ENCODE peak calls at places on chromosomes 3 and 15, in six cellular contexts. Y is esophagus muscularis mucosa, E is tibial artery, A is body of pancreas, L is adipocyte, K is stomach. J is an unnamed sample.

GRCh38 chr3:53795176-53795575 is 51.0 kb downstream of the CHDH start:
- DNase-seq in L (no peak), A (no peak), Y (no peak), E (no peak), K (no peak), J (no peak)

GRCh38 chr15:45186771-45187577 is 792 bp downstream of the SHF start:
- DNase-seq in A (no peak), K (no peak), L (peak; percentile 32), Y (no peak), E (no peak), J (no peak)

GRCh38 chr15:100284701-100285100 is 57.1 kb downstream of the ADAMTS17 start:
- DNase-seq in A (peak; percentile 67), Y (peak; percentile 94), L (no peak), E (no peak), K (peak; percentile 36), J (no peak)

GRCh38 chr3:35141406-35141805 is 497.9 kb upstream of the ARPP21 start:
- DNase-seq in L (no peak), E (no peak), Y (no peak), K (no peak), A (no peak), J (no peak)

GRCh38 chr3:84965141-84965540 is 6.4 kb downstream of the CADM2 start:
- DNase-seq in L (no peak), Y (no peak), E (no peak), A (no peak), K (no peak), J (no peak)

GRCh38 chr15:50828610-50829206 is 63.2 kb upstream of the SPPL2A start:
- DNase-seq in E (no peak), A (no peak), L (peak; percentile 86), K (no peak), Y (no peak), J (no peak)

GRCh38 chr3:123194552-123194951 is 7.2 kb upstream of the SEC22A start:
- DNase-seq in Y (no peak), A (no peak), K (peak; percentile 51), E (no peak), L (no peak), J (no peak)

GRCh38 chr15:28123408-28124023 is 24.4 kb upstream of the OCA2 start:
- DNase-seq in E (peak; percentile 83), L (peak; percentile 86), K (peak; percentile 77), Y (no peak), A (peak; percentile 85), J (no peak)

GRCh38 chr3:123383101-123384053 is 65.5 kb downstream of the ADCY5 start:
- DNase-seq in A (no peak), E (no peak), L (peak; percentile 48), Y (no peak), K (no peak), J (no peak)

GRCh38 chr15:46710561-46710960 is 1006.7 kb upstream of the SEMA6D start:
- DNase-seq in E (no peak), Y (no peak), A (no peak), K (no peak), L (no peak), J (no peak)

GRCh38 chr15:99315636-99316035 is 64.4 kb downstream of the LRRC28 start:
- DNase-seq in E (no peak), L (no peak), Y (no peak), A (no peak), K (no peak), J (no peak)

GRCh38 chr3:72487946-72488735 is 360.1 kb downstream of the SHQ1 start:
- DNase-seq in A (no peak), Y (no peak), K (no peak), E (no peak), L (peak; percentile 67), J (no peak)

GRCh38 chr3:50562866-50563265 is 4.7 kb downstream of the C3orf18 start:
- DNase-seq in A (no peak), E (no peak), Y (no peak), K (no peak), L (peak; percentile 68), J (no peak)

GRCh38 chr3:26049956-26050355 is 260.1 kb downstream of the OXSM start:
- DNase-seq in E (no peak), A (no peak), K (no peak), L (no peak), Y (no peak), J (no peak)

GRCh38 chr3:26712211-26713026 is 89.8 kb downstream of the LRRC3B start:
- DNase-seq in K (no peak), A (no peak), Y (no peak), E (no peak), L (peak; percentile 40), J (no peak)

GRCh38 chr3:159884661-159885402 is 103.8 kb upstream of the IL12A start:
- DNase-seq in Y (peak; percentile 37), K (no peak), A (no peak), E (no peak), L (peak; percentile 76), J (no peak)

GRCh38 chr3:60855250-60855649 is 396.0 kb downstream of the FHIT start:
- DNase-seq in L (no peak), Y (no peak), E (no peak), A (no peak), K (no peak), J (no peak)

GRCh38 chr15:89783861-89784685 is 7.9 kb downstream of the MESP2 start:
- DNase-seq in L (no peak), Y (no peak), A (no peak), K (no peak), E (no peak), J (no peak)

GRCh38 chr3:47658444-47658843 is 79.8 kb upstream of the CSPG5 start:
- DNase-seq in Y (no peak), L (no peak), E (no peak), A (no peak), K (no peak), J (no peak)

GRCh38 chr3:57622362-57622761 is 25.2 kb upstream of the ARF4 start:
- DNase-seq in L (no peak), K (no peak), Y (no peak), A (no peak), E (no peak), J (no peak)

GRCh38 chr3:109731639-109732473 is 394.5 kb upstream of the DPPA4 start:
- DNase-seq in A (peak; percentile 59), E (no peak), L (peak; percentile 86), Y (no peak), K (peak; percentile 53), J (no peak)

GRCh38 chr15:56383011-56383410 is 17.8 kb downstream of the TEX9 start:
- DNase-seq in A (no peak), K (no peak), L (no peak), E (no peak), Y (no peak), J (no peak)

GRCh38 chr3:188712257-188712924 is 459.4 kb upstream of the TPRG1 start:
- DNase-seq in E (no peak), Y (no peak), A (no peak), K (no peak), L (peak; percentile 68), J (no peak)

GRCh38 chr15:87944051-87944450 is 312.5 kb downstream of the NTRK3 start:
- DNase-seq in K (no peak), E (no peak), L (no peak), Y (no peak), A (no peak), J (no peak)

GRCh38 chr3:25453521-25454410 is 25.7 kb downstream of the RARB start:
- DNase-seq in E (no peak), Y (no peak), K (no peak), L (peak; percentile 93), A (no peak), J (no peak)

GRCh38 chr3:182787302-182788036 is 5.8 kb upstream of the ATP11B start:
- DNase-seq in L (peak; percentile 42), K (no peak), A (no peak), E (no peak), Y (no peak), J (no peak)

GRCh38 chr3:147654827-147655226 is 245.7 kb downstream of the ZIC1 start:
- DNase-seq in L (no peak), A (no peak), K (no peak), E (no peak), Y (no peak), J (no peak)

GRCh38 chr15:54045397-54045796 is 67.2 kb downstream of the UNC13C start:
- DNase-seq in E (no peak), Y (no peak), L (no peak), A (no peak), K (no peak), J (no peak)

GRCh38 chr15:50353251-50353998 is 1.6 kb downstream of the GABPB1 start:
- DNase-seq in L (peak; percentile 92), K (no peak), A (no peak), E (no peak), Y (no peak), J (no peak)

GRCh38 chr3:66693461-66693912 is 192.7 kb upstream of the LRIG1 start:
- DNase-seq in Y (no peak), A (peak; percentile 71), E (no peak), K (peak; percentile 32), L (peak; percentile 19), J (no peak)

DNA sequence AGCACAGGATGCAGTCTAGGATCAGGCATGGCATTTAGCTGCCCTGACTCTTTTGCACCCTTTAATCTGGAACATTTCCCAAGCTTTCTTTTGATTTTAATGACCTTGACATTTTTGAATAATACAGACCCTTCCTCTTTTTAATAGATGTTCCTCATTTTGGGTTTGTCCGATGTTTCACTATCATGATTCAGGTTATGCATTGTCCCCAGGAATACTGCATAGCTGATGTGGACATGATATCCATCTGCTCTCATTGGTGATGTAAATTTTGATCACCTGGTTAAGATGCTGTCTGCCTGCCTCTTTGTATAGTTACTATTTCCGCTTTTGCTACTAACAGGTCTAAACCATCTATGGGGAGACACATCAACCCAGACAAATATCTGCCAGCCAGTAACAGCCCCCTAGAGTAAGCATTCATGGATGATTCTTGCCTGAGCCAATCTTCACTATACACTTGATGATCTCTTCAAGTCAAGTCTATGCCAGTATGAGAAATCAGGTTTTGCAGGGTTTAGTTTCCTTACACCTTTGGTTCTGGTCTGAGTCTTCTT is 50.6 kb upstream of the ULK4 start:
- DNase-seq in L (no peak), E (no peak), A (no peak), K (no peak), Y (no peak), J (no peak)
- H3K4me3 ChIP-seq in L (peak overlapping the region; percentile 87), E (peak overlapping the region; percentile 73), A (no peak overlapping the region), K (peak overlapping the region; percentile 92), Y (no peak overlapping the region), J (peak overlapping the region; percentile 97)

GRCh38 chr15:52670087-52670486 is 9.1 kb downstream of the ATOSA start:
- DNase-seq in K (no peak), E (no peak), L (no peak), Y (no peak), A (no peak), J (no peak)
- H3K4me1 ChIP-seq in K (peaks cover 30% of the 10 kb centered on the region), E (peaks cover 38% of the 10 kb centered on the region), L (peaks cover 24% of the 10 kb centered on the region), Y (peaks cover 17% of the 10 kb centered on the region), A (peaks cover 44% of the 10 kb centered on the region), J (peaks cover 36% of the 10 kb centered on the region)

GRCh38 chr3:56468184-56469106 is at the start of gene ERC2:
- DNase-seq in L (peak; percentile 38), A (peak; percentile 52), K (peak; percentile 41), Y (no peak), E (no peak), J (no peak)
- H3K4me3 ChIP-seq in L (peak within 1 kb of the TSS; percentile 61), A (peak within 1 kb of the TSS; percentile 65), K (peak within 1 kb of the TSS; percentile 54), Y (peak within 1 kb of the TSS; percentile 48), E (peak within 1 kb of the TSS; percentile 56), J (peak within 1 kb of the TSS; percentile 53)

DNA sequence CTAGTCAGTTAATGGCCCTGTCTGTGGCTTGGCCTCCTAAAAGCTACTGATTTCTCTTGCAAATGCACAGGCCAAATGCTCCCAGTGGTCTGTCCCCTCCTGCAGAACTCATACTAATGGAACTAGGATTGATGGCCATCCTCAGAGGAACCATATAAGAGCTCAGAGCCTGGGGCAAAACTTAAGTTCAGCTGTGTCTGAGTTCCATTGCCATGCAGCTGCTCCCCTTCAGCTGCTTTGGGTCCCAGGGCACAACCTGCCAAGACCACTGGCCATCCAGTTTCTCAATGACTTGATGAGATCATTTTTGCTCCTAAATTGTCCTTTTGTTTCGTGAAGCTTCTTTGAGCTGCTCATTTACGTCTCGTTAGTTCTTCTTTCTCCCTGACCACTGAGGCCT is 529.5 kb upstream of the TBL1XR1 start:
- DNase-seq in E (no peak), Y (no peak), K (no peak), A (no peak), L (no peak), J (no peak)
- H3K4me1 ChIP-seq in E (peaks cover 67% of the 10 kb centered on the region), Y (peaks cover 39% of the 10 kb centered on the region), K (peaks cover 9% of the 10 kb centered on the region), A (peaks cover 12% of the 10 kb centered on the region), L (peaks cover 72% of the 10 kb centered on the region), J (peaks cover 47% of the 10 kb centered on the region)